ENCODE peak calls at places on chromosomes 16 and 17, in ten cellular contexts. F is GM06990, Y is endothelial cell of umbilical vein, P is NCI-H1092, S is lower leg skin, X is uterus, L is cerebellar cortex, I is T1000, R is AG04450, C is NCI-H1694 treated with DMSO at 0.1 percent for 48 hours. Z is an unnamed sample.

GRCh38 chr17:57747221-57748017 is 2.3 kb upstream of the CCDC182 start:
- DNase-seq in F (no peak), Y (peak; percentile 74), P (peak; percentile 34), S (peak; percentile 86), X (peak; percentile 28), L (peak; percentile 85), I (no peak), R (peak; percentile 33), C (peak; percentile 92), Z (peak; percentile 48)

GRCh38 chr17:44219636-44220210 is at the start of gene UBTF:
- DNase-seq in F (peak; percentile 73), Y (peak; percentile 54), P (peak; percentile 66), S (peak; percentile 92), X (peak; percentile 73), L (peak; percentile 47), I (peak; percentile 58), R (no peak), C (peak; percentile 63), Z (peak; percentile 77)

GRCh38 chr17:41772586-41773189 is 13.8 kb downstream of the JUP start:
- DNase-seq in F (no peak), Y (no peak), P (no peak), S (no peak), X (no peak), L (no peak), I (no peak), R (no peak), C (no peak), Z (no peak)

GRCh38 chr17:50386451-50386994 is 10.8 kb downstream of the LRRC59 start:
- DNase-seq in F (no peak), Y (no peak), P (no peak), S (no peak), X (no peak), L (no peak), I (no peak), R (no peak), C (no peak), Z (no peak)

GRCh38 chr17:73342549-73343167 is 30.9 kb upstream of the CDC42EP4 start:
- DNase-seq in F (no peak), Y (no peak), P (no peak), S (no peak), X (no peak), L (no peak), I (peak; percentile 80), R (no peak), C (no peak), Z (no peak)

GRCh38 chr16:73095885-73096341 is 48.0 kb upstream of the ZFHX3 start:
- DNase-seq in F (no peak), Y (peak; percentile 44), P (peak; percentile 63), S (no peak), X (no peak), L (no peak), I (no peak), R (no peak), C (no peak), Z (no peak)

GRCh38 chr16:86029131-86029741 is 130.3 kb downstream of the IRF8 start:
- DNase-seq in F (no peak), Y (no peak), P (no peak), S (peak; percentile 84), X (no peak), L (peak; percentile 13), I (no peak), R (peak; percentile 36), C (no peak), Z (no peak)

GRCh38 chr16:55508271-55508921 is 476 bp upstream of the LPCAT2 start:
- DNase-seq in F (no peak), Y (no peak), P (no peak), S (no peak), X (no peak), L (no peak), I (no peak), R (no peak), C (no peak), Z (no peak)

GRCh38 chr17:65630502-65630901 is 69.1 kb upstream of the AXIN2 start:
- DNase-seq in F (no peak), Y (no peak), P (no peak), S (peak; percentile 78), X (no peak), L (no peak), I (no peak), R (no peak), C (no peak), Z (no peak)

GRCh38 chr16:66408181-66409048 is 18.7 kb upstream of the BEAN1 start:
- DNase-seq in F (no peak), Y (peak; percentile 86), P (no peak), S (peak; percentile 60), X (no peak), L (no peak), I (peak; percentile 31), R (peak; percentile 48), C (no peak), Z (peak; percentile 61)

GRCh38 chr16:75836377-75837010 is 110.2 kb upstream of the CPHXL start:
- DNase-seq in F (no peak), Y (no peak), P (no peak), S (no peak), X (no peak), L (no peak), I (no peak), R (no peak), C (no peak), Z (no peak)

GRCh38 chr16:52052818-52053217 is 494.1 kb downstream of the TOX3 start:
- DNase-seq in F (no peak), Y (no peak), P (no peak), S (no peak), X (no peak), L (no peak), I (no peak), R (no peak), C (no peak), Z (no peak)

GRCh38 chr17:77516902-77517301 is 376.1 kb downstream of the SEC14L1 start:
- DNase-seq in F (no peak), Y (no peak), P (no peak), S (peak; percentile 39), X (no peak), L (no peak), I (peak; percentile 76), R (no peak), C (no peak), Z (no peak)

GRCh38 chr17:73191443-73192218 is 1.2 kb upstream of the COG1 start:
- DNase-seq in F (no peak), Y (peak; percentile 77), P (peak; percentile 59), S (peak; percentile 92), X (peak; percentile 65), L (peak; percentile 90), I (peak; percentile 27), R (peak; percentile 38), C (peak; percentile 84), Z (peak; percentile 77)

GRCh38 chr17:75069783-75070182 is 18.0 kb upstream of the SLC16A5 start:
- DNase-seq in F (no peak), Y (peak; percentile 45), P (no peak), S (no peak), X (no peak), L (no peak), I (no peak), R (no peak), C (no peak), Z (no peak)

GRCh38 chr16:2770057-2770780 is 6.9 kb downstream of the ELOB start:
- DNase-seq in F (no peak), Y (no peak), P (no peak), S (no peak), X (no peak), L (no peak), I (no peak), R (no peak), C (no peak), Z (no peak)

GRCh38 chr16:19167710-19168172 is 299 bp upstream of the SYT17 start:
- DNase-seq in F (peak; percentile 86), Y (peak; percentile 65), P (peak; percentile 86), S (peak; percentile 91), X (peak; percentile 25), L (peak; percentile 23), I (no peak), R (no peak), C (peak; percentile 48), Z (peak; percentile 75)

GRCh38 chr17:83186751-83187421 is 107.5 kb downstream of the METRNL start:
- DNase-seq in F (no peak), Y (no peak), P (no peak), S (peak; percentile 62), X (no peak), L (no peak), I (no peak), R (no peak), C (no peak), Z (peak; percentile 9)

GRCh38 chr17:73343168-73343634 is 31.4 kb upstream of the CDC42EP4 start:
- DNase-seq in F (no peak), Y (no peak), P (peak; percentile 71), S (no peak), X (peak; percentile 90), L (no peak), I (peak; percentile 80), R (peak; percentile 72), C (peak; percentile 93), Z (no peak)

GRCh38 chr17:78953356-78954350 is 26.1 kb downstream of the LGALS3BP start:
- DNase-seq in F (no peak), Y (no peak), P (no peak), S (no peak), X (no peak), L (peak; percentile 29), I (no peak), R (no peak), C (no peak), Z (no peak)

GRCh38 chr17:62966426-62967110 is 533 bp downstream of the TANC2 start:
- DNase-seq in F (peak; percentile 6), Y (peak; percentile 32), P (no peak), S (peak; percentile 90), X (peak; percentile 54), L (peak; percentile 40), I (no peak), R (no peak), C (peak; percentile 54), Z (no peak)

GRCh38 chr17:80362428-80363119 is 52.4 kb upstream of the ENDOV start:
- DNase-seq in F (no peak), Y (peak; percentile 26), P (no peak), S (no peak), X (peak; percentile 48), L (no peak), I (no peak), R (no peak), C (no peak), Z (no peak)

GRCh38 chr16:12259258-12259657 is 282.7 kb downstream of the SNX29 start:
- DNase-seq in F (no peak), Y (no peak), P (no peak), S (no peak), X (no peak), L (no peak), I (no peak), R (no peak), C (no peak), Z (no peak)

GRCh38 chr17:81160747-81161453 is 4.4 kb upstream of the PVALEF start:
- DNase-seq in F (no peak), Y (no peak), P (no peak), S (no peak), X (no peak), L (no peak), I (no peak), R (no peak), C (no peak), Z (no peak)

GRCh38 chr17:81417049-81417878 is 22.0 kb downstream of the BAHCC1 start:
- DNase-seq in F (no peak), Y (no peak), P (no peak), S (peak; percentile 94), X (peak; percentile 65), L (no peak), I (no peak), R (no peak), C (no peak), Z (no peak)

GRCh38 chr17:17109896-17110295 is 67.6 kb downstream of the MPRIP start:
- DNase-seq in F (no peak), Y (no peak), P (no peak), S (peak; percentile 93), X (no peak), L (no peak), I (no peak), R (no peak), C (no peak), Z (no peak)

GRCh38 chr17:78966906-78967600 is 12.7 kb downstream of the LGALS3BP start:
- DNase-seq in F (no peak), Y (no peak), P (no peak), S (no peak), X (no peak), L (no peak), I (no peak), R (no peak), C (no peak), Z (no peak)

GRCh38 chr17:21539146-21539545 is 153.2 kb upstream of the KCNJ18 start:
- DNase-seq in F (no peak), Y (no peak), P (no peak), S (no peak), X (no peak), L (no peak), I (no peak), R (no peak), C (no peak), Z (no peak)